ENCODE peak calls at places on chromosomes 1 and 21, in four cellular contexts. C is Calu3, Y is progenitor cell of endocrine pancreas, J is colonic mucosa. X is an unnamed sample.

GRCh38 chr1:78651247-78651646 is 1.6 kb downstream of the IFI44 start:
- DNase-seq in C (no peak), J (no peak), Y (no peak), X (no peak)

GRCh38 chr1:93814059-93814794 is 64.8 kb downstream of the DNTTIP2 start:
- DNase-seq in C (peak), J (peak), Y (peak), X (peak)

GRCh38 chr1:12232221-12232620 is 2.4 kb downstream of the VPS13D start:
- DNase-seq in J (peak), Y (no peak), C (no peak), X (no peak)

GRCh38 chr1:89339039-89339438 is 24.8 kb upstream of the GBP6 start:
- DNase-seq in C (no peak), J (no peak), Y (no peak), X (no peak)

GRCh38 chr1:112714313-112715263 is 544 bp downstream of the PPM1J start:
- DNase-seq in C (no peak), J (peak), Y (no peak), X (no peak)

GRCh38 chr1:183804916-183805734 is at the start of gene RGL1:
- DNase-seq in C (peak), J (peak), Y (peak), X (peak)

GRCh38 chr21:44780767-44781459 is 20.7 kb downstream of the UBE2G2 start:
- DNase-seq in J (no peak), C (no peak), Y (no peak), X (no peak)

GRCh38 chr1:98058676-98059075 is 137.8 kb upstream of the DPYD start:
- DNase-seq in Y (no peak), J (no peak), C (no peak), X (no peak)

GRCh38 chr1:226044514-226045132 is 17.9 kb upstream of the H3-3A start:
- DNase-seq in Y (no peak), J (no peak), C (no peak), X (no peak)

GRCh38 chr1:71521655-71522264 is 440.9 kb upstream of the ZRANB2 start:
- DNase-seq in J (peak), Y (no peak), C (peak), X (no peak)

GRCh38 chr1:247156787-247157232 is 15.0 kb downstream of the ZNF124 start:
- DNase-seq in Y (no peak), J (no peak), C (no peak), X (no peak)

GRCh38 chr1:116537439-116537838 is 33.4 kb downstream of the CD58 start:
- DNase-seq in Y (no peak), C (no peak), J (no peak), X (no peak)

GRCh38 chr1:65177457-65177856 is 29.5 kb downstream of the AK4 start:
- DNase-seq in J (no peak), Y (no peak), C (peak), X (no peak)

GRCh38 chr1:162835157-162835899 is 25.6 kb downstream of the CCDC190 start:
- DNase-seq in C (no peak), Y (no peak), J (no peak), X (no peak)

GRCh38 chr1:179953974-179954493 is 576 bp upstream of the CEP350 start:
- DNase-seq in J (no peak), C (no peak), Y (no peak), X (no peak)

GRCh38 chr1:36594041-36594440 is 111.3 kb upstream of the CSF3R start:
- DNase-seq in Y (no peak), C (no peak), J (no peak), X (no peak)

GRCh38 chr1:219173758-219174671 is at the start of gene LYPLAL1:
- DNase-seq in J (peak), C (peak), Y (peak), X (peak)

GRCh38 chr1:11929849-11930248 is 3.6 kb upstream of the KIAA2013 start:
- DNase-seq in C (no peak), J (peak), Y (no peak), X (no peak)

GRCh38 chr1:87834941-87835340 is 506.3 kb downstream of the LMO4 start:
- DNase-seq in Y (no peak), J (no peak), C (no peak), X (no peak)

GRCh38 chr1:205950280-205950679 is 7.0 kb upstream of the SLC26A9 start:
- DNase-seq in C (no peak), J (no peak), Y (no peak), X (no peak)

GRCh38 chr1:59422921-59423575 is 126.2 kb downstream of the FGGY start:
- DNase-seq in C (peak), Y (no peak), J (peak), X (no peak)

GRCh38 chr21:37244506-37245083 is 22.5 kb downstream of the VPS26C start:
- DNase-seq in C (no peak), Y (no peak), J (no peak), X (no peak)

GRCh38 chr1:15573477-15573876 is 11.4 kb downstream of the AGMAT start:
- DNase-seq in J (no peak), Y (no peak), C (no peak), X (no peak)

GRCh38 chr1:56416385-56416972 is 162.9 kb downstream of the PLPP3 start:
- DNase-seq in J (no peak), C (no peak), Y (no peak), X (no peak)

GRCh38 chr1:17511188-17511587 is 28.3 kb upstream of the ARHGEF10L start:
- DNase-seq in Y (no peak), J (no peak), C (no peak), X (no peak)

GRCh38 chr1:17510138-17510537 is 29.4 kb upstream of the ARHGEF10L start:
- DNase-seq in J (no peak), Y (no peak), C (no peak), X (no peak)

GRCh38 chr1:17503146-17503545 is 36.4 kb upstream of the ARHGEF10L start:
- DNase-seq in C (no peak), J (no peak), Y (no peak), X (no peak)

GRCh38 chr1:17509320-17509719 is 30.2 kb upstream of the ARHGEF10L start:
- DNase-seq in C (no peak), J (no peak), Y (no peak), X (no peak)

DNA sequence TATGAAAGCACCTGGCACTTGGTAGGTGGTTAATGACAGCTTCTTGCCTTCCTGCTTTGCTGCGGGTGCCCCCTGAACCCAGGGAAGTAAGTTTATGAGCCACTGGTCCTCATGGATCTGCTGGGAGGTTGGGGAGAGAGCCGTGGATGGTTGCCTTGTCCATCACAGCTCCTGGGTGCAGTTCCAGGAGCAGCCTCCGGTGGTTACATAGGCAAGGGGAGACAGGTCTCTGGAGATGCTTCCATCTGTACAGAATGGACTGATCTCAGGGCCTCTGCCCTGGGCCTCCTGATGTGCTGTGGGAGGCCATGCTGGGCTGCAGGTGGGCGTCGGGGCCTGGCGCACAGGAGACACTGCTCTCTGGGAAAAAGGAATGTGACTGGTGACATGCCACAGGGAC is 31.6 kb upstream of the ARHGEF10L start:
- DNase-seq in C (no peak), J (no peak), Y (no peak), X (no peak)
- TF ChIP-seq CTCF in C (no peak), J (no peak), Y (peak), X (no peak)

GRCh38 chr1:32963746-32964460 is 706 bp downstream of the RNF19B start:
- DNase-seq in C (peak), J (peak), Y (peak), X (peak)
- TF ChIP-seq CTCF in C (no peak), J (no peak), Y (peak), X (no peak)

DNA sequence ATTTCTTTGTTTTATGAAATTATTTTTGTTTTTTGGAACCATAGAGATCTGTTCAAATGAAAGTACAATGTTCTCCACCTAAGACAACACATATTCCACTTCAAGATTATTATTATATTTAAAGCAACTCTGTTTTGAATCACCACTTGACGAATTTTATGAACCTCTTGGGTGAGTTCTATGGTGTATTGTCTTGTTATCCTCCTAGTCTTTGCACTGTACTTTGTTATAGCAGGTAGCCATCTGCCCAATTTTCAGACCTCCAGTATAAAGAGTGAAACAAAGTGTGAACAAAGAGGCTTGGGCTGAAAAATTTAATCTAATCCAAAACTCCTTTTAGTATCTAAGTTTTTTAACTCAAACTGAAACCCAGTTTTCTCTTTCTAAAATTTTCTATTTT is 71.0 kb downstream of the LRRC7 start:
- DNase-seq in C (no peak), J (no peak), Y (no peak), X (no peak)
- TF ChIP-seq CTCF in C (no peak), J (no peak), Y (no peak), X (no peak)

GRCh38 chr1:6890686-6891085 is 105.4 kb downstream of the CAMTA1 start:
- DNase-seq in Y (no peak), J (no peak), C (no peak), X (no peak)

GRCh38 chr1:6888870-6889269 is 103.6 kb downstream of the CAMTA1 start:
- DNase-seq in C (no peak), Y (no peak), J (no peak), X (no peak)

GRCh38 chr1:6888268-6888667 is 103.0 kb downstream of the CAMTA1 start:
- DNase-seq in C (no peak), Y (no peak), J (no peak), X (no peak)

GRCh38 chr1:6891781-6892579 is 106.7 kb downstream of the CAMTA1 start:
- DNase-seq in Y (no peak), J (no peak), C (no peak), X (no peak)

GRCh38 chr1:6889875-6890480 is 104.7 kb downstream of the CAMTA1 start:
- DNase-seq in Y (peak), J (peak), C (peak), X (no peak)
- TF ChIP-seq CTCF in Y (peak), J (peak), C (peak), X (peak)

GRCh38 chr1:42730988-42731387 is 9.0 kb downstream of the CLDN19 start:
- DNase-seq in Y (no peak), J (peak), C (peak), X (peak)
- TF ChIP-seq CTCF in Y (no peak), J (no peak), C (no peak), X (no peak)

DNA sequence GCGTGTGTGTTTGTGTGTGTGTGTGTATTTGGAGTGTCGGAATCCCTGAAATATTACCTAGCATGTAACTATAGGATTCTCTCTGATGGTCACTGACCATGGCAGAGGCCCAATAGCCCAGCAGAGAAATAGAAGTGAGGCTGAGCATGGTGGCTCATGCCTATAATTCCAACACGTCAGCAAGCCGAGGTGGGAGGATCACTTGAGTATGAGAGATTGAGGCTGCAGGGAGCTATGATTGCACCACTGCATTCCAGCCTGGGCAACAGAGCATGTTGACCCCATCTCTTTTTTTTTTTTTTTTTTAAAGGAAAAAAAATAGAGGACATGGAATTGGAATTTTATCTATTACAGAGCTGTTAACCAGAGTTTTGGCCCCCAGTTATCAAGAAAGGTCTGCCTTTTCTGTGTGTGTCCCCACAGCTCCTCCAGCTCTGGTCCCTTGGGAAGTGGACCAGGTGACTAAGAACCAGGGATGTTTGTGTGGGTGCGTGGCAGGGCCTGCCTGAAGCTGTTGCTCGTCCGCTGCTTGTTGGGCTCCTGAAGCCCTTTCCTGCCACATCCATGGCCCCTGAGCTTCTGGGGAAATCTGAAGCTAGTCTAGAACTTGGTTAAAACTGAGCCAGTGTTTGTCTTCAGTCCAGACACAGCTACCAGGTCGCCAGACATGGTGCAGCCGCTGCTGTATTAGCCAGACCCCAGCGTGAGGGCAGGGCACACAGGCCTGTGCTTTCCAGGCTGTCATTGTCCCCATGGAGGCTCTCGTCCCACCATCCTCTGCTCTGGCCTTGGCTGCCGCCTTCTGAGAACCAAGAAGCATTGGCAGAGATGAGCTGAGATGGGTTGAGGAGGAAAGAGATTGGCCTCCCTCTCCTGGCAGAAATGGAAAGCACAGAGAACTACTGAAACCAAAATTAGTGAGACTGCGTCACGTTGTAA is 25.5 kb downstream of the CAPN9 start:
- DNase-seq in J (peak), Y (no peak), C (peak), X (no peak)
- TF ChIP-seq CTCF in J (peak), Y (peak), C (peak), X (peak)

GRCh38 chr1:10665930-10666850 is 130.3 kb downstream of the CASZ1 start:
- DNase-seq in J (no peak), Y (no peak), C (no peak), X (no peak)
- TF ChIP-seq CTCF in J (no peak), Y (no peak), C (no peak), X (no peak)

DNA sequence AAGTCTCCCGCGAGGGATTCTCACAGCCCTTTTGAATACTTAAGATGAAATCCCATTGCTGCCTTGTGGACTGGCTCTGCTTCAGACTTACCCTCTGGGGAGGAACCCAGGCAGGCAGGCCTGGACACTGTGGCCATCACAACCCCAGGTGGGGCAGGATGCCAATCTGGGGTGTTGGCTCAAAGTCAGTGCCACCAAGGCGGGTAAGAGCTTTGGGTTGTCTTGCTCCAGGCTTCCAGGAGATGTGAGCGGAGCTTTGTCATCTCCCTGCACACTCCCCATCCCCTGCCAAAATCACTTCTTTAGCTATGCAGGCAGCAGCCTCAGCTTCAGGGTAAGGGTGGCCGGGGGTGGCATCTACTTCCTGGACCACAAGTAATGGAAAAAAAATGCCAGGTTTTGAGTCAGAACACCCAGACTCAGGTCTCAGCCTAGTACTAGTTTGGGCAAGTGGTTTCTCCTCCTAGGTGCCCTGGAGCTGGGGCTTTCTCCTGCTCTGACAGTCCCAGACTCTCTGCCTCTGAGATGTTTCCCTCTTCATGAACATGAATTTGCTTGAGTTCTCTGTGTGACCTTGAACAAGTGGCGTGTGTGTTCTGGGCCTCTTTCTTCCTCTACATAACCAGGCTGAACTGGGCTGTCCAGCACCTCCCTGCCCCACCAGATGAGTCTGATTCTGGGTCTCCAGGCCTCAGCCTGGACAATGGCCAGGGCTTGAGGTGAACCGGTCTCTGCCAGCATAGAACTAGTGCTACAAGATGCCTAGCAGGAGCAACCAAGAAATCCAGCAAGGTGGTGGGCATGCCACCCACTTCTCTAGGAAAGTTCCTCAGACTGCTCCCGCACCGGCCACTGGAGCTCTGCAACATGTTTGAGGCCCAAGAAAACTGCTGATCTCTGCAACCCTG is 65.4 kb downstream of the VWA5B1 start:
- DNase-seq in Y (no peak), C (peak), J (no peak), X (no peak)
- TF ChIP-seq CTCF in Y (no peak), C (no peak), J (no peak), X (no peak)

GRCh38 chr1:30379684-30380624 is 343.4 kb downstream of the MATN1 start:
- DNase-seq in C (peak), Y (peak), J (peak), X (peak)
- TF ChIP-seq CTCF in C (peak), Y (peak), J (peak), X (peak)

X was measured in osteocyte.